ENCODE peak calls at places on chromosome 14, in seven cellular contexts. W, H, B, A, U, M and Z are unnamed samples. For H3K36me3, the result is how much of the 10 kb centered on the place peaks cover.

GRCh38 chr14:40417777-40418401 is 985.7 kb upstream of the FBXO33 start:
- DNase-seq in W (no peak), U (no peak), M (no peak), A (no peak), B (peak), H (no peak), Z (peak)

GRCh38 chr14:102964152-102964730 is 41.8 kb downstream of the AMN start:
- DNase-seq in W (no peak), U (no peak), H (no peak), M (no peak), A (no peak), B (no peak), Z (no peak)

GRCh38 chr14:70809238-70810214 is at the start of gene MAP3K9:
- DNase-seq in B (peak), A (peak), H (peak), U (peak), M (peak), W (peak), Z (peak)

GRCh38 chr14:51424569-51425251 is 184.7 kb downstream of the TMX1 start:
- DNase-seq in M (no peak), W (no peak), H (no peak), A (no peak), U (no peak), B (no peak), Z (no peak)

GRCh38 chr14:103509864-103510263 is 12.8 kb downstream of the CKB start:
- DNase-seq in A (peak), B (no peak), W (no peak), U (no peak), H (no peak), M (no peak), Z (no peak)

GRCh38 chr14:102949801-102950451 is 27.5 kb downstream of the AMN start:
- DNase-seq in W (no peak), A (no peak), U (peak), B (no peak), M (no peak), H (peak), Z (no peak)

GRCh38 chr14:75860561-75861160 is 121.1 kb downstream of the TGFB3 start:
- DNase-seq in W (no peak), H (no peak), B (no peak), U (no peak), A (no peak), M (no peak), Z (no peak)

GRCh38 chr14:21100931-21101330 is at the start of gene TMEM253:
- DNase-seq in A (no peak), H (peak), M (no peak), B (no peak), W (no peak), U (no peak), Z (no peak)

GRCh38 chr14:33704486-33704885 is 246.4 kb downstream of the EGLN3 start:
- DNase-seq in A (no peak), W (no peak), U (no peak), M (no peak), H (no peak), B (no peak), Z (no peak)

GRCh38 chr14:71620401-71620800 is 311.8 kb upstream of the RGS6 start:
- DNase-seq in W (no peak), H (no peak), A (no peak), M (no peak), U (no peak), B (no peak), Z (no peak)

GRCh38 chr14:82180057-82180620 is 646.5 kb upstream of the SEL1L start:
- DNase-seq in W (no peak), B (no peak), A (no peak), H (no peak), U (no peak), M (no peak), Z (no peak)

GRCh38 chr14:92724516-92725340 is 23.7 kb downstream of the LGMN start:
- DNase-seq in M (no peak), H (peak), A (no peak), W (peak), U (peak), B (no peak), Z (no peak)

GRCh38 chr14:22563987-22564386 is 25.0 kb downstream of the DAD1 start:
- DNase-seq in A (no peak), W (no peak), B (peak), H (no peak), U (no peak), M (no peak), Z (no peak)

GRCh38 chr14:66311935-66312334 is 174.2 kb upstream of the CCDC196 start:
- DNase-seq in W (no peak), M (no peak), B (no peak), U (no peak), A (no peak), H (no peak), Z (no peak)

GRCh38 chr14:60250318-60251035 is 1.5 kb downstream of the PPM1A start:
- DNase-seq in M (no peak), A (no peak), W (no peak), B (no peak), U (no peak), H (no peak), Z (peak)

GRCh38 chr14:92729632-92730358 is 18.6 kb downstream of the LGMN start:
- DNase-seq in B (no peak), W (no peak), A (no peak), H (no peak), M (no peak), U (no peak), Z (no peak)

GRCh38 chr14:52129733-52130132 is 60.9 kb upstream of the NID2 start:
- DNase-seq in M (no peak), U (no peak), H (no peak), B (no peak), A (no peak), W (no peak), Z (peak)

GRCh38 chr14:61334197-61334701 is 12.9 kb downstream of the PRKCH start:
- DNase-seq in H (no peak), W (no peak), B (no peak), M (no peak), U (no peak), A (no peak), Z (no peak)

GRCh38 chr14:94547151-94547680 is 14.0 kb upstream of the SERPINA4 start:
- DNase-seq in H (no peak), W (no peak), A (no peak), U (no peak), B (no peak), M (no peak), Z (no peak)

GRCh38 chr14:67469954-67470353 is 18.6 kb downstream of the TMEM229B start:
- DNase-seq in U (no peak), A (no peak), W (no peak), B (no peak), M (no peak), H (peak), Z (no peak)

GRCh38 chr14:37669242-37669641 is 73.8 kb downstream of the TTC6 start:
- DNase-seq in B (no peak), A (no peak), U (no peak), W (no peak), H (no peak), M (no peak), Z (no peak)

GRCh38 chr14:86673523-86673969 is 1143.6 kb downstream of the FLRT2 start:
- DNase-seq in M (no peak), A (no peak), W (no peak), H (no peak), U (no peak), B (no peak), Z (no peak)

GRCh38 chr14:44699391-44699790 is 192.3 kb upstream of the FSCB start:
- DNase-seq in B (no peak), M (no peak), U (no peak), A (no peak), H (no peak), W (no peak), Z (no peak)

GRCh38 chr14:77099425-77100167 is 1.5 kb downstream of the CIPC start:
- DNase-seq in W (no peak), M (peak), A (no peak), H (no peak), B (no peak), U (no peak), Z (no peak)

GRCh38 chr14:69986336-69986735 is 107.1 kb downstream of the SMOC1 start:
- DNase-seq in B (no peak), H (no peak), M (no peak), U (no peak), W (no peak), A (no peak), Z (no peak)

GRCh38 chr14:95774265-95775160 is 60.6 kb upstream of the TCL1A start:
- DNase-seq in A (no peak), B (peak), M (no peak), W (no peak), H (no peak), U (no peak), Z (peak)

GRCh38 chr14:87935081-87935828 is 57.7 kb downstream of the GALC start:
- DNase-seq in W (no peak), H (no peak), B (no peak), U (no peak), M (peak), A (no peak), Z (no peak)

GRCh38 chr14:104865631-104866441 is 768 bp downstream of the CEP170B start:
- DNase-seq in M (peak), W (peak), B (no peak), U (peak), H (peak), A (peak), Z (peak)

GRCh38 chr14:71202881-71203280 is 295.6 kb downstream of the PCNX1 start:
- DNase-seq in W (no peak), U (no peak), H (no peak), A (no peak), B (no peak), M (no peak), Z (no peak)

GRCh38 chr14:28695109-28695508 is 71.5 kb upstream of the FOXG1 start:
- DNase-seq in M (no peak), B (no peak), W (no peak), A (no peak), H (no peak), U (no peak), Z (no peak)

GRCh38 chr14:49972199-49972671 is 79.4 kb downstream of the ARF6 start:
- DNase-seq in B (peak), A (no peak), M (peak), H (no peak), U (no peak), W (no peak), Z (no peak)

GRCh38 chr14:73503648-73504047 is 12.9 kb downstream of the RIOX1 start:
- DNase-seq in W (no peak), H (no peak), A (no peak), U (no peak), M (no peak), B (no peak), Z (no peak)

GRCh38 chr14:77011226-77011762 is 17.2 kb downstream of the IRF2BPL start:
- DNase-seq in H (peak), W (no peak), A (no peak), B (no peak), M (no peak), U (no peak), Z (no peak)

GRCh38 chr14:100536721-100537700 is 50.2 kb downstream of the BEGAIN start:
- DNase-seq in W (peak), U (peak), H (peak), B (no peak), A (peak), M (no peak), Z (no peak)

GRCh38 chr14:85024931-85025330 is 505.0 kb upstream of the FLRT2 start:
- DNase-seq in H (no peak), W (no peak), U (no peak), A (no peak), B (no peak), M (no peak), Z (no peak)

GRCh38 chr14:95885866-95886265 is 9.2 kb downstream of the TUNAR start:
- DNase-seq in H (no peak), U (no peak), W (no peak), A (no peak), M (no peak), B (no peak), Z (no peak)

GRCh38 chr14:65414961-65415589 is 2.5 kb downstream of the FUT8 start:
- DNase-seq in W (no peak), U (no peak), A (no peak), M (no peak), B (peak), H (no peak), Z (peak)

GRCh38 chr14:68922886-68923285 is 56.2 kb downstream of the ACTN1 start:
- DNase-seq in A (no peak), H (no peak), B (no peak), W (no peak), U (no peak), M (no peak), Z (no peak)
- H3K36me3 ChIP-seq in A (under half), H (under half), B (under half), W (under half), U (under half), M (under half), Z (under half)

GRCh38 chr14:56299306-56299984 is 181.2 kb downstream of the PELI2 start:
- DNase-seq in B (no peak), W (no peak), U (no peak), A (no peak), M (no peak), H (no peak), Z (no peak)
- TF ChIP-seq CTCF in B (no peak), W (no peak), U (no peak), A (no peak), M (no peak), H (no peak), Z (no peak)

GRCh38 chr14:91330111-91330696 is 85.7 kb upstream of the GPR68 start:
- DNase-seq in H (no peak), W (peak), A (peak), B (no peak), U (no peak), M (no peak), Z (no peak)
- H3K36me3 ChIP-seq in H (under half), W (under half), A (under half), B (under half), U (under half), M (under half), Z (under half)

GRCh38 chr14:36588788-36589187 is 6.4 kb upstream of the NKX2-8 start:
- DNase-seq in M (no peak), U (no peak), A (no peak), W (no peak), B (no peak), H (no peak), Z (no peak)
- TF ChIP-seq CTCF in M (no peak), U (no peak), A (no peak), W (no peak), B (no peak), H (no peak), Z (no peak)

DNA sequence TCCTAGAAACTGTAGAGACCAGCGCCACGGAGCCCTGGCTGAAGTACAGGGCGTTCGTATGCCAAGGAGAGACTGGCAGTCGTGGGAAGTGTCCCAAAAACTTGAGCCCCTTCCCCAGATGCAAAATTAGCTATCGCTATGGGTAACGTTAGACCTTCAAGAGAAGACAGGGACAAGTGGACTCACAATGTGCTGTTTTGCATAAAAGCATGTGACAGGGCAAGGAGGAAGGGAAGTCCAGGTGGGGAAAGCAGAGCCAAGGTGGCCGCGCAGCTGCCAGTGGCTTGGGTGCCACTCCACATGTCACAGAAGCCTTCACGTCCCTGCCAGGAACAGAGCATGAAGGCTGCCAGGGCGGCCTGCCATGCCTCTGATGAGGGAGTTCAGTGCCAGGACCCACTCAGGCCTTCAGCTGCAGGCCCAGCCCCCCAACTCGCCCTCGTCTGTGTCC is 61.2 kb upstream of the DYNC1H1 start:
- DNase-seq in A (no peak), H (no peak), W (no peak), B (no peak), M (no peak), U (peak), Z (no peak)
- H3K36me3 ChIP-seq in A (half or more), H (under half), W (half or more), B (under half), M (under half), U (under half), Z (half or more)

GRCh38 chr14:36208690-36209278 is 32.3 kb upstream of the PTCSC3 start:
- DNase-seq in H (no peak), U (no peak), M (no peak), A (no peak), W (no peak), B (no peak), Z (no peak)

GRCh38 chr14:36212987-36213386 is 36.5 kb upstream of the PTCSC3 start:
- DNase-seq in W (no peak), M (no peak), U (no peak), H (no peak), B (no peak), A (no peak), Z (no peak)

GRCh38 chr14:36204674-36205073 is 28.2 kb upstream of the PTCSC3 start:
- DNase-seq in B (no peak), W (no peak), H (no peak), U (no peak), M (no peak), A (no peak), Z (no peak)

GRCh38 chr14:36212577-36212976 is 36.1 kb upstream of the PTCSC3 start:
- DNase-seq in A (no peak), B (no peak), M (no peak), H (no peak), U (no peak), W (no peak), Z (no peak)

DNA sequence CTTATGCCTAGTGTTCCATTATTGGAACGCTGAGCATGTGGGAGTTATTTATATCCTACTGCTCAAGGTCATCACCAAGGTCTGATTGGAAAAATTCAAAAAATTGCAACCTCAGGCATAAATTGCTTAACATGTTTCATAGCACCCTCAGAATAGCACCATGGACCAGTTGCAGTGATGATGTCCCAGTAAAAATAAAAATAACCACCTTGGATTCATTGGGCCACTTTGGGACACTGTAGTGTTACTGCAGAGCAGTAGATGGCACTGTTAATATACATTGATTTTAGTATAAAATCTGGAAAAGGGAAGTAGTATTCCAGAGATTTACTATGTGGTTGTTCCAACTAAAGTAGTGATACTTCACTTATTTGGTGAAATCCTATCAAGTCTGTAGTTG is 31.0 kb upstream of the PTCSC3 start:
- DNase-seq in H (no peak), M (no peak), W (no peak), B (no peak), U (no peak), A (no peak), Z (no peak)
- TF ChIP-seq CTCF in H (peak), M (peak), W (peak), B (no peak), U (peak), A (peak), Z (peak)